ENCODE peak calls at places on chromosome 1, in nine cellular contexts. Q is GM10248, N is tibial nerve, K is left ventricle myocardium inferior, F is body of pancreas, D is nephron progenitor cell, E is fibroblast of the aortic adventitia, S is colonic mucosa, H is cardiac fibroblast. V is an unnamed sample.
A peak's percentile ranks its signal among the peaks of the same experiment; 100 is the strongest.

GRCh38 chr1:150995896-150996295 is 10.8 kb downstream of the MINDY1 start:
- DNase-seq in Q (no peak), N (peak; percentile 67), K (peak; percentile 28), F (peak; percentile 51), D (peak; percentile 56), E (peak; percentile 56), S (no peak), H (peak; percentile 66), V (no peak)

GRCh38 chr1:88063605-88064004 is 620.5 kb upstream of the PKN2 start:
- DNase-seq in Q (no peak), N (no peak), K (no peak), F (no peak), D (no peak), E (peak; percentile 13), S (no peak), H (no peak), V (no peak)

GRCh38 chr1:30852026-30852425 is 56.5 kb downstream of the SDC3 start:
- DNase-seq in Q (no peak), N (peak; percentile 59), K (peak; percentile 71), F (peak; percentile 77), D (no peak), E (peak; percentile 45), S (peak; percentile 61), H (peak; percentile 72), V (no peak)

GRCh38 chr1:172287207-172287606 is 133.3 kb upstream of the C1orf105 start:
- DNase-seq in Q (no peak), N (peak; percentile 50), K (peak; percentile 60), F (peak; percentile 85), D (no peak), E (peak; percentile 88), S (peak; percentile 32), H (peak; percentile 86), V (no peak)

GRCh38 chr1:24898152-24898908 is 31.7 kb downstream of the RUNX3 start:
- DNase-seq in Q (peak; percentile 79), N (peak; percentile 32), K (no peak), F (peak; percentile 61), D (peak; percentile 77), E (peak; percentile 42), S (peak; percentile 66), H (peak; percentile 49), V (peak; percentile 53)

GRCh38 chr1:54011316-54012007 is 6.5 kb downstream of the LDLRAD1 start:
- DNase-seq in Q (no peak), N (no peak), K (no peak), F (no peak), D (no peak), E (no peak), S (no peak), H (no peak), V (no peak)

GRCh38 chr1:201739492-201740085 is 89.4 kb upstream of the IPO9 start:
- DNase-seq in Q (peak; percentile 45), N (peak; percentile 53), K (peak; percentile 74), F (peak; percentile 82), D (peak; percentile 70), E (no peak), S (peak; percentile 81), H (peak; percentile 58), V (peak; percentile 62)

GRCh38 chr1:1361982-1362423 is 3.6 kb upstream of the MXRA8 start:
- DNase-seq in Q (no peak), N (peak; percentile 54), K (peak; percentile 63), F (no peak), D (peak; percentile 52), E (peak; percentile 86), S (peak; percentile 31), H (peak; percentile 74), V (peak; percentile 8)

GRCh38 chr1:219732814-219733491 is 120.0 kb upstream of the ZC3H11B start:
- DNase-seq in Q (no peak), N (no peak), K (no peak), F (no peak), D (no peak), E (no peak), S (no peak), H (no peak), V (no peak)

GRCh38 chr1:112794654-112795239 is 79.6 kb upstream of the PPM1J start:
- DNase-seq in Q (peak; percentile 59), N (no peak), K (no peak), F (no peak), D (no peak), E (no peak), S (no peak), H (no peak), V (no peak)

GRCh38 chr1:24384251-24385090 is 29.1 kb downstream of the STPG1 start:
- DNase-seq in Q (peak; percentile 78), N (no peak), K (no peak), F (no peak), D (no peak), E (peak; percentile 69), S (peak; percentile 34), H (peak; percentile 83), V (no peak)

GRCh38 chr1:193766329-193766728 is 579.9 kb upstream of the B3GALT2 start:
- DNase-seq in Q (no peak), N (no peak), K (no peak), F (no peak), D (no peak), E (no peak), S (no peak), H (no peak), V (no peak)
- TF ChIP-seq CTCF in Q (no peak), N (no peak), K (no peak), F (no peak), D (no peak), E (no peak), S (no peak), H (no peak), V (no peak)

DNA sequence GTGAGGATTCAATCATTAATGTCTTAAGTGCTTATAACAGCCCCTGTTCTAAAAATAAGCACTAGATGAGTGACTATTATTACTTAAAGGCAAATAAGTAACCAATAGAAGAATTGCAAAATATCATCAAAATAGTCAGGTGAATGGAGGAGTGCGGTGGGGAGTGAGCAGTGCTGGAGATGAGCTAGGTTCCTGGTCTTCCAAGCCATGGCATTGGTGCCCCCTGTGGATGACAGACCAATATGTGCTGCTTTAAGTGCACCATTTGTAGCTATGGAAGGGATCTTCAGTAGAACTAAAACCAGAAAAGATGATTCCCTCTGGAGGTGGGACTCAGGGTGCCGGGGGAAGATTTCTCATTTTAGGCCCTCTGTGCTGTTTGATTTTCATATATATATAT is 46.1 kb upstream of the SLC30A1 start:
- DNase-seq in Q (no peak), N (peak; percentile 25), K (no peak), F (no peak), D (no peak), E (peak; percentile 70), S (no peak), H (peak; percentile 56), V (no peak)
- TF ChIP-seq CTCF in Q (peak; percentile 48), N (peak; percentile 9), K (peak; percentile 48), F (peak; percentile 16), D (no peak), E (peak; percentile 52), S (no peak), H (peak; percentile 40), V (no peak)

DNA sequence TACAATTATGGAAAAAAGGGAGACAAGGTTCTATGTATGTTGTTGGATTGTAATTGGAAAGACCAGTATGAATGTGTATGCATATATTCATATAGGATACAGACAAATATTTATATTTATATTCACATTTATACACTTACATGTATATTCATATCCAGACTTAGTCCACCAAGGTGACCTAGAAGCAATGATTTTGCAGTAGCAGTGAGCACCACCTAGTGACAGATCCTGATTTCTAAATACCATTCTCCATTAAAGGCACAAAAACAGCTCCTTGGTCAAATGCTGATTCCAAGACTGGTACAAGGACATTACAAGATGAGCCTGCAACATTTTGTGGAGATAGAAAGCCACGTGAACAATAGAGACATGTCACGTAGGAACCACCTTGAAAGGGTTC is 153.4 kb downstream of the SDCCAG8 start:
- DNase-seq in Q (no peak), N (no peak), K (no peak), F (no peak), D (no peak), E (peak; percentile 14), S (no peak), H (peak; percentile 28), V (no peak)
- TF ChIP-seq CTCF in Q (peak; percentile 35), N (no peak), K (no peak), F (no peak), D (no peak), E (peak; percentile 25), S (no peak), H (peak; percentile 12), V (no peak)

GRCh38 chr1:85605519-85606413 is 25.2 kb downstream of the CCN1 start:
- DNase-seq in Q (no peak), N (no peak), K (no peak), F (peak; percentile 75), D (no peak), E (no peak), S (no peak), H (no peak), V (no peak)
- TF ChIP-seq CTCF in Q (no peak), N (no peak), K (peak; percentile 43), F (no peak), D (no peak), E (no peak), S (no peak), H (no peak), V (no peak)

GRCh38 chr1:19439464-19440171 is 45.7 kb downstream of the CAPZB start:
- DNase-seq in Q (no peak), N (no peak), K (peak; percentile 68), F (no peak), D (no peak), E (no peak), S (no peak), H (peak; percentile 51), V (no peak)
- TF ChIP-seq CTCF in Q (peak; percentile 24), N (no peak), K (peak; percentile 45), F (no peak), D (no peak), E (no peak), S (peak; percentile 18), H (peak; percentile 4), V (peak; percentile 15)

V was measured in progenitor cell of endocrine pancreas.